ENCODE peak calls at places on chromosome 16, in four cellular contexts. C, B, U and E are unnamed samples.

GRCh38 chr16:6531067-6531466 is 801.6 kb upstream of the RBFOX1 start:
- DNase-seq in C (no peak), B (no peak), U (no peak), E (no peak)

GRCh38 chr16:12502671-12503070 is 301.0 kb downstream of the CPPED1 start:
- DNase-seq in C (no peak), B (peak; percentile 3), U (no peak), E (no peak)

GRCh38 chr16:60337671-60338070 is 1603.6 kb upstream of the GOT2 start:
- DNase-seq in C (no peak), B (no peak), U (no peak), E (no peak)

GRCh38 chr16:1526608-1527555 is 6.6 kb upstream of the TMEM204 start:
- DNase-seq in C (no peak), B (no peak), U (peak; percentile 45), E (no peak)

GRCh38 chr16:2388875-2389433 is 40.3 kb upstream of the CCNF start:
- DNase-seq in C (peak; percentile 82), B (no peak), U (no peak), E (no peak)

GRCh38 chr16:89202422-89203215 is 2.3 kb upstream of the SLC22A31 start:
- DNase-seq in C (no peak), B (no peak), U (no peak), E (no peak)

GRCh38 chr16:1474047-1474446 is 781 bp downstream of the CLCN7 start:
- DNase-seq in C (no peak), B (no peak), U (no peak), E (no peak)

GRCh38 chr16:20918486-20919239 is 18.1 kb downstream of the LYRM1 start:
- DNase-seq in C (peak; percentile 35), B (no peak), U (no peak), E (no peak)

GRCh38 chr16:54847207-54847606 is 83.5 kb upstream of the IRX5 start:
- DNase-seq in C (no peak), B (no peak), U (no peak), E (no peak)

GRCh38 chr16:78230832-78231231 is 131.4 kb downstream of the WWOX start:
- DNase-seq in C (peak; percentile 8), B (no peak), U (no peak), E (no peak)

GRCh38 chr16:22324787-22325597 is 27.8 kb downstream of the POLR3E start:
- DNase-seq in C (no peak), B (no peak), U (no peak), E (no peak)

GRCh38 chr16:2015117-2015946 is 4.3 kb upstream of the NPW start:
- DNase-seq in C (peak; percentile 47), B (peak; percentile 76), U (no peak), E (no peak)

GRCh38 chr16:68097895-68098294 is 12.7 kb downstream of the NFATC3 start:
- DNase-seq in C (no peak), B (no peak), U (no peak), E (no peak)

GRCh38 chr16:81035975-81036750 is 521 bp downstream of the ATMIN start:
- DNase-seq in C (peak; percentile 11), B (no peak), U (no peak), E (peak; percentile 69)

GRCh38 chr16:75260856-75261589 is 9.6 kb upstream of the BCAR1 start:
- DNase-seq in C (no peak), B (peak; percentile 45), U (no peak), E (no peak)

GRCh38 chr16:70725912-70726828 is 40.3 kb upstream of the MTSS2 start:
- DNase-seq in C (peak; percentile 42), B (no peak), U (no peak), E (no peak)

GRCh38 chr16:52451971-52452421 is 94.9 kb downstream of the TOX3 start:
- DNase-seq in C (no peak), B (peak; percentile 60), U (no peak), E (no peak)

GRCh38 chr16:46801428-46802049 is 29.4 kb downstream of the C16orf87 start:
- DNase-seq in C (peak; percentile 25), B (no peak), U (no peak), E (no peak)

GRCh38 chr16:852451-853185 is 52.1 kb upstream of the GNG13 start:
- DNase-seq in C (no peak), B (no peak), U (no peak), E (no peak)

GRCh38 chr16:2752850-2753522 is 548 bp downstream of the SRRM2 start:
- DNase-seq in C (peak; percentile 77), B (peak; percentile 92), U (no peak), E (peak; percentile 87)

GRCh38 chr16:23608194-23608593 is 12.1 kb upstream of the NDUFAB1 start:
- DNase-seq in C (peak; percentile 71), B (no peak), U (no peak), E (no peak)

GRCh38 chr16:89602273-89602951 is 11.0 kb upstream of the DPEP1 start:
- DNase-seq in C (peak; percentile 91), B (no peak), U (peak; percentile 59), E (no peak)

GRCh38 chr16:3503513-3503912 is 2.7 kb downstream of the CLUAP1 start:
- DNase-seq in C (no peak), B (no peak), U (peak; percentile 67), E (no peak)

GRCh38 chr16:88938933-88939813 is 37.8 kb downstream of the CBFA2T3 start:
- DNase-seq in C (no peak), B (no peak), U (no peak), E (no peak)

GRCh38 chr16:22621571-22622148 is 111.0 kb downstream of the NPIPB5 start:
- DNase-seq in C (no peak), B (no peak), U (no peak), E (no peak)

GRCh38 chr16:73274140-73274539 is 226.2 kb upstream of the ZFHX3 start:
- DNase-seq in C (no peak), B (no peak), U (no peak), E (no peak)

GRCh38 chr16:21645261-21645721 is 7.1 kb downstream of the IGSF6 start:
- DNase-seq in C (peak; percentile 43), B (no peak), U (peak; percentile 50), E (no peak)

GRCh38 chr16:1379863-1380174 is 28.1 kb downstream of the GNPTG start:
- DNase-seq in C (no peak), B (no peak), U (no peak), E (no peak)

GRCh38 chr16:16780588-16780987 is 401.6 kb downstream of the NPIPA7 start:
- DNase-seq in C (no peak), B (no peak), U (no peak), E (no peak)

GRCh38 chr16:27111486-27111885 is 44.8 kb downstream of the C16orf82 start:
- DNase-seq in C (no peak), B (no peak), U (no peak), E (no peak)

GRCh38 chr16:17747357-17747756 is 276.6 kb upstream of the XYLT1 start:
- DNase-seq in C (no peak), B (no peak), U (no peak), E (no peak)

GRCh38 chr16:75222271-75222783 is 3.5 kb downstream of the CTRB1 start:
- DNase-seq in C (no peak), B (no peak), U (no peak), E (no peak)

GRCh38 chr16:75820672-75821071 is 94.4 kb upstream of the CPHXL start:
- DNase-seq in C (no peak), B (no peak), U (no peak), E (no peak)

GRCh38 chr16:79571065-79571697 is 29.4 kb downstream of the MAF start:
- DNase-seq in C (no peak), B (no peak), U (no peak), E (no peak)
- H3K27me3 ChIP-seq in C (no peaks in the 10 kb centered on the region), B (no peaks in the 10 kb centered on the region), U (no peaks in the 10 kb centered on the region), E (no peaks in the 10 kb centered on the region)

GRCh38 chr16:49708491-49708890 is 147.4 kb downstream of the ZNF423 start:
- DNase-seq in C (no peak), B (no peak), U (no peak), E (no peak)

GRCh38 chr16:49704586-49705155 is 151.2 kb downstream of the ZNF423 start:
- DNase-seq in C (no peak), B (no peak), U (no peak), E (no peak)

GRCh38 chr16:49703494-49703893 is 152.4 kb downstream of the ZNF423 start:
- DNase-seq in C (no peak), B (no peak), U (no peak), E (no peak)

GRCh38 chr16:49701867-49702494 is 153.9 kb downstream of the ZNF423 start:
- DNase-seq in C (no peak), B (no peak), U (no peak), E (peak; percentile 18)

DNA sequence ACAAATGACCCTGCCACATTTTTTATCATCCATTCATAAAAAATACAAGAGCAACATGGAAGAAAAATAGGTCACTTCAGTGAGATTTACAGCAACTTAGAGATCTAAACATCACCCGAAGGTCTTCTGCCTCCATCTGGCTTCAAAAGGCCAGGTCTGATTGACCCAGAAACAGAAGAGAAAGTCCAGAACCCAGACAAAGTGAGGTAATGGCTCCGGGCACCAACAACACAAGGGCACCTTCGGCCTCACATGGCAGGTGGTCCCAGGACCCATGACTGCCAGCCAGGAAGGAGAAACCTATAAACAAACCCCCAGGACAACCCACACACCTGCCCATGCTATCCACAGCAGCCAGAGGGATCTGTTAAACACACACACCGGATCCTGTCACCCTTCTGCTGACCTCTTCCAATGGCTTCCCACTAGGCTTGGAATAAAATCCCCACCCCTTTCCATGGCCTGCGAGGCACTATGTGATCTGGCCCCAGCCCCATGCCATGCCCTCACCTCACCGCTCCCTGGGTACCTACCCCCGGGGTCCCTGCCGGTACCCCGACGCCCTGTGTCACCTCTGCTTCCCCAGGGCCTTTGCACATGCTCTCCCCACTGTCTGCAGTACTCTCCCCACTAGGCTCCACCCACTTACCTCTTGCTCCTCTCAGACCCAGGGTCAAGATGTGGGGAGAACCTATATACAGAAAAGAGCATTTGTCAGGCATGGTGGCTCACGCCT is 149.1 kb downstream of the ZNF423 start:
- DNase-seq in C (no peak), B (no peak), U (no peak), E (no peak)
- TF ChIP-seq CTCF in C (no peak), B (no peak), U (no peak), E (no peak)

GRCh38 chr16:11408261-11408660 is 63.0 kb downstream of the RMI2 start:
- DNase-seq in C (peak; percentile 2), B (no peak), U (no peak), E (no peak)
- H3K27me3 ChIP-seq in C (peaks cover 4% of the 10 kb centered on the region), B (no peaks in the 10 kb centered on the region), U (no peaks in the 10 kb centered on the region), E (no peaks in the 10 kb centered on the region)

GRCh38 chr16:28977703-28978641 is 3.4 kb downstream of the SPNS1 start:
- DNase-seq in C (no peak), B (no peak), U (no peak), E (no peak)
- TF ChIP-seq CTCF in C (no peak), B (peak; percentile 36), U (peak; percentile 67), E (no peak)

DNA sequence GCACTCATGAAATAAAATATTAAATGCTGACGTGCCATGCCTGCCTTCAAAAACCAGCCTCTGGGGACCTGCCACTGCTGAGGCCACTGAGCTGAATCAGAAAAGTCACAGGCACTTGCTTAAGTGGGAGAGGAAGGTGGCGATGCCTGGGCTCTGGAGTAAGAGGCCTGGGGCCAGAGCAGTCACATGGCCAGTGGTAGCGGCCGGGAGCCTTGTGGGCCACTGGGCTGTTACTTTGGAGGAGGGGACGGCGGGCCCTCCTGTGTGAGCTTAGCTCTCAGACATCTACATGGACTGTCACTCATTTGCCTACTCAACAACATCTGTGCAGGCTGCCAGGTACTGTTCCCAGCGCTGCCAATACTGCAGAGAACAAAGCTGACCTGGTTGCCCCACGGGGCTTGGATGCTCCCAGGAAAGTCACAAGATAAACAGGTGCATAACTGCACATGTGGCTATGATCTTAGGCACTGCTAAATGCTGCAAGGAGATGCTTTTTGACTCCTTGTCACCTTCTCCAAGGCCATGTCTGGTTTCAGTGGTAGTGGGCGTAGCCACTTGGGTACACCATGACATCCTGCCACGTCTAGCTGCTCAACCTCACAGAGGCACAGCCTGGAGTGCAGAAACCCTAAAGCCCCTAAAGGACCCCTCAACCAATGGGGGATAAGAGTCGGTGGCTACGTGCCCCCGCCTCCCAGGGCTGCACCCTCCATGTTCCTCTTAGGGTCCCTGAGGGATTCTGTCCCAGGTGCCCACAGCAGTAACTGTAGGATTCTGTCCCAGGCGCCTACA is 11.6 kb downstream of the COTL1 start:
- DNase-seq in C (no peak), B (no peak), U (no peak), E (peak; percentile 57)
- H3K27me3 ChIP-seq in C (no peaks in the 10 kb centered on the region), B (no peaks in the 10 kb centered on the region), U (no peaks in the 10 kb centered on the region), E (no peaks in the 10 kb centered on the region)